ENCODE peak calls at places on chromosomes 7 and 10, in ten cellular contexts. B, S, Z, L, G, E, X, W, R and D are unnamed samples.

GRCh38 chr7:30684351-30684750 is 2.1 kb upstream of the CRHR2 start:
- DNase-seq in B (no peak), S (no peak), Z (no peak), L (no peak), G (no peak), E (no peak), X (no peak), W (no peak), R (no peak), D (no peak)

GRCh38 chr10:23418051-23418681 is 20.7 kb upstream of the OTUD1 start:
- DNase-seq in B (no peak), S (no peak), Z (no peak), L (no peak), G (no peak), E (no peak), X (no peak), W (no peak), R (no peak), D (no peak)

GRCh38 chr10:4215485-4215884 is 430.5 kb upstream of the KLF6 start:
- DNase-seq in B (no peak), S (no peak), Z (no peak), L (no peak), G (no peak), E (no peak), X (no peak), W (no peak), R (no peak), D (no peak)

GRCh38 chr7:68235937-68236336 is 1239.3 kb downstream of the TYW1 start:
- DNase-seq in B (no peak), S (no peak), Z (no peak), L (no peak), G (no peak), E (no peak), X (no peak), W (no peak), R (no peak), D (no peak)

GRCh38 chr10:26437637-26438461 is at the start of gene APBB1IP:
- DNase-seq in B (no peak), S (no peak), Z (no peak), L (peak), G (peak), E (peak), X (peak), W (peak), R (peak), D (peak)

GRCh38 chr10:119253433-119254174 is 46.2 kb downstream of the GRK5 start:
- DNase-seq in B (peak), S (no peak), Z (peak), L (no peak), G (peak), E (peak), X (peak), W (peak), R (no peak), D (no peak)

GRCh38 chr10:8379906-8380832 is 325.7 kb downstream of the GATA3 start:
- DNase-seq in B (no peak), S (no peak), Z (no peak), L (no peak), G (no peak), E (no peak), X (no peak), W (no peak), R (no peak), D (no peak)

GRCh38 chr10:43299579-43299978 is 32.7 kb upstream of the RASGEF1A start:
- DNase-seq in B (no peak), S (no peak), Z (no peak), L (no peak), G (no peak), E (no peak), X (no peak), W (peak), R (no peak), D (no peak)